ENCODE peak calls at places on chromosomes 4 and X, in five cellular contexts. H is upper lobe of left lung, R is stomach, D is tibial nerve, S is transverse colon. V is an unnamed sample.

GRCh38 chrX:18549643-18550042 is 122.3 kb downstream of the RS1 start:
- DNase-seq in H (no peak), R (no peak), D (no peak), S (no peak), V (no peak)

GRCh38 chr4:108619372-108620100 is 840 bp upstream of the RPL34 start:
- DNase-seq in H (no peak), R (no peak), D (no peak), S (no peak), V (no peak)

GRCh38 chr4:53306729-53307128 is 59.1 kb downstream of the SCFD2 start:
- DNase-seq in H (no peak), R (no peak), D (no peak), S (no peak), V (no peak)

GRCh38 chrX:132652871-132653270 is 164.0 kb upstream of the MBNL3 start:
- DNase-seq in H (no peak), R (no peak), D (no peak), S (no peak), V (no peak)

GRCh38 chr4:1871471-1872021 is 353 bp downstream of the NSD2 start:
- DNase-seq in H (no peak), R (no peak), D (no peak), S (peak; percentile 35), V (no peak)

GRCh38 chrX:47854474-47854873 is 17.8 kb downstream of the ZNF81 start:
- DNase-seq in H (no peak), R (peak; percentile 44), D (no peak), S (peak; percentile 36), V (no peak)

GRCh38 chr4:109701566-109702399 is 1.5 kb downstream of the CASP6 start:
- DNase-seq in H (no peak), R (no peak), D (no peak), S (peak; percentile 52), V (no peak)

GRCh38 chrX:19382500-19383145 is 38.9 kb downstream of the PDHA1 start:
- DNase-seq in H (peak; percentile 67), R (peak; percentile 56), D (peak; percentile 14), S (peak; percentile 52), V (peak; percentile 59)

GRCh38 chr4:132709024-132709423 is 440.1 kb upstream of the PCDH10 start:
- DNase-seq in H (no peak), R (no peak), D (no peak), S (no peak), V (no peak)

GRCh38 chr4:113840850-113841249 is 79.3 kb upstream of the CAMK2D start:
- DNase-seq in H (no peak), R (no peak), D (no peak), S (no peak), V (no peak)

GRCh38 chrX:129750971-129751370 is 12.2 kb downstream of the XPNPEP2 start:
- DNase-seq in H (no peak), R (no peak), D (no peak), S (no peak), V (no peak)

GRCh38 chr4:12929784-12930183 is 554.4 kb downstream of the RAB28 start:
- DNase-seq in H (no peak), R (no peak), D (no peak), S (no peak), V (no peak)

GRCh38 chrX:103376118-103376978 is at the start of gene BEX3:
- DNase-seq in H (peak; percentile 46), R (peak; percentile 66), D (peak; percentile 15), S (peak; percentile 47), V (peak; percentile 69)

GRCh38 chr4:40586034-40586433 is 43.6 kb downstream of the RBM47 start:
- DNase-seq in H (no peak), R (no peak), D (no peak), S (no peak), V (no peak)

GRCh38 chr4:37245391-37245954 is 930 bp downstream of the NWD2 start:
- DNase-seq in H (no peak), R (no peak), D (no peak), S (no peak), V (no peak)

GRCh38 chr4:182778222-182778982 is 138.8 kb downstream of the DCTD start:
- DNase-seq in H (no peak), R (no peak), D (no peak), S (no peak), V (no peak)

GRCh38 chrX:37745354-37745753 is 34.5 kb upstream of the CYBB start:
- DNase-seq in H (peak; percentile 70), R (peak; percentile 76), D (peak; percentile 41), S (peak; percentile 84), V (peak; percentile 65)

DNA sequence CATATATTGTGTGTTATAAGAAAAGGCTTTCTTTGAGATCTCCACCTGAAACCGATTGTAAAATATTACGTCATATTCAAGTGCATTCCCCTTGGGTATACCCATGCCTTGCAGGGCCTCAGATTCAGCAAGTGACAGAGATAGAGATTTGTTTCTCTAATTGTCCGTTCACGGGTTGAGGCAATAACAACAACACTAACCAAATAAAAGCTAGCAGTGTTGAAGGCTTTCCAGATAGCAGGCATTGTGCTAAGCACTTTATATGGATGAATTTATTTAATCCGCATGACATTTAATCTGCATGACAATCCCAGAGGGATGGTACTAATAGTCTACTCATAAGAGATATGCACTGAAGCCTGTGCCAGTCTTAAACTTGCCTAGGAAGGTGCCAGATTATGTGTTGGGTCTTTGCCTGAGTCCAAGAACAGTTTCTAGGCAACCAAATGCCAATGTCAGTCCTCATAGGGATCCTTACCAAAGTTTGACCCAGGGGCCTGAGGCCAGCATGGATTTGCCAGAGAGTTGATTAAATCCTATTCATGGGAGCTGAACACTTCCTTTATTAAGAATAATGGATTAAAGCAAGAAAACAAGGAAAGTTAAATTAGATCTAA is 37.7 kb upstream of the FAT1 start:
- DNase-seq in H (no peak), R (no peak), D (no peak), S (no peak), V (no peak)
- TF ChIP-seq EP300 in H (no peak), R (no peak), D (no peak), S (no peak), V (no peak)

GRCh38 chrX:46637937-46638336 is 64.4 kb downstream of the CHST7 start:
- DNase-seq in H (no peak), R (no peak), D (no peak), S (no peak), V (no peak)
- TF ChIP-seq EP300 in H (no peak), R (no peak), D (no peak), S (no peak), V (no peak)

GRCh38 chrX:150837845-150838244 is 60.6 kb downstream of the CD99L2 start:
- DNase-seq in H (no peak), R (no peak), D (no peak), S (no peak), V (no peak)
- TF ChIP-seq EP300 in H (no peak), R (no peak), D (no peak), S (no peak), V (no peak)

GRCh38 chrX:49673394-49673793 is 22.4 kb downstream of the PAGE1 start:
- DNase-seq in H (no peak), R (no peak), D (no peak), S (no peak), V (no peak)
- TF ChIP-seq EP300 in H (no peak), R (no peak), D (no peak), S (no peak), V (no peak)